ENCODE peak calls at places on chromosomes 7 and 10, in eight cellular contexts. B is GM23338, Q is K562, L is transverse colon, G is stomach, A is H1, Z is prostate gland, E is sigmoid colon. K is an unnamed sample.

GRCh38 chr7:1669954-1670893 is at the start of gene ELFN1:
- DNase-seq in A (peak; percentile 82), E (peak; percentile 40), B (peak; percentile 90), Z (no peak), G (no peak), L (no peak), Q (peak; percentile 57), K (no peak)

GRCh38 chr7:140640727-140641531 is at the start of gene DENND2A:
- DNase-seq in L (peak; percentile 57), Z (peak; percentile 27), G (peak; percentile 53), B (peak; percentile 90), A (peak; percentile 86), Q (no peak), E (peak; percentile 93), K (no peak)

GRCh38 chr10:116787893-116788665 is 45.7 kb upstream of the HSPA12A start:
- DNase-seq in A (peak; percentile 98), L (peak; percentile 72), B (peak; percentile 92), G (peak; percentile 74), Q (peak; percentile 62), E (peak; percentile 88), Z (peak; percentile 53), K (peak; percentile 62)

GRCh38 chr7:6495597-6496262 is 48.0 kb upstream of the DAGLB start:
- DNase-seq in B (no peak), Z (no peak), L (no peak), Q (no peak), E (no peak), G (no peak), A (no peak), K (no peak)

GRCh38 chr7:132083126-132084123 is 492.8 kb downstream of the PLXNA4 start:
- DNase-seq in A (no peak), G (no peak), Q (no peak), E (no peak), B (no peak), L (no peak), Z (no peak), K (no peak)

GRCh38 chr7:130758429-130759056 is 24.5 kb upstream of the KLF14 start:
- DNase-seq in G (no peak), L (no peak), B (peak; percentile 68), A (no peak), Z (no peak), Q (peak; percentile 73), E (no peak), K (no peak)

GRCh38 chr7:42843209-42843800 is 68.6 kb downstream of the C7orf25 start:
- DNase-seq in B (peak; percentile 84), G (peak; percentile 40), Z (peak; percentile 26), L (peak; percentile 20), E (peak; percentile 69), A (no peak), Q (peak; percentile 69), K (no peak)

GRCh38 chr10:105150486-105150885 is 509.4 kb downstream of the SORCS3 start:
- DNase-seq in A (no peak), B (no peak), Z (no peak), Q (no peak), E (no peak), G (no peak), L (no peak), K (no peak)

GRCh38 chr7:130392456-130392860 is 12.2 kb downstream of the CPA1 start:
- DNase-seq in Q (peak; percentile 30), B (no peak), L (no peak), A (no peak), Z (no peak), E (no peak), G (no peak), K (no peak)

GRCh38 chr10:95350212-95350829 is 59.5 kb upstream of the PDLIM1 start:
- DNase-seq in E (no peak), A (no peak), Z (no peak), G (no peak), B (no peak), Q (no peak), L (no peak), K (no peak)

GRCh38 chr10:89666138-89666537 is 21.1 kb upstream of the PANK1 start:
- DNase-seq in G (no peak), L (no peak), B (no peak), Q (no peak), Z (no peak), A (no peak), E (no peak), K (no peak)

GRCh38 chr10:49066944-49067730 is 48.2 kb downstream of the VSTM4 start:
- DNase-seq in L (no peak), A (peak; percentile 8), Q (no peak), Z (no peak), G (no peak), B (no peak), E (no peak), K (no peak)

GRCh38 chr10:95792874-95793285 is 36.9 kb downstream of the ENTPD1 start:
- DNase-seq in A (no peak), E (no peak), L (no peak), Z (no peak), G (no peak), B (peak; percentile 17), Q (no peak), K (no peak)

GRCh38 chr10:27319752-27320561 is 79.4 kb upstream of the ACBD5 start:
- DNase-seq in A (no peak), E (peak; percentile 74), Z (peak; percentile 58), Q (peak; percentile 15), L (peak; percentile 49), G (peak; percentile 68), B (peak; percentile 79), K (peak; percentile 61)

GRCh38 chr10:124735491-124736286 is 8.5 kb downstream of the FAM53B start:
- DNase-seq in E (no peak), B (no peak), L (no peak), G (no peak), Z (no peak), A (peak; percentile 37), Q (no peak), K (no peak)

GRCh38 chr10:98420786-98421185 is 5.8 kb upstream of the PYROXD2 start:
- DNase-seq in L (no peak), B (no peak), Q (no peak), G (no peak), Z (no peak), E (peak; percentile 46), A (no peak), K (no peak)

DNA sequence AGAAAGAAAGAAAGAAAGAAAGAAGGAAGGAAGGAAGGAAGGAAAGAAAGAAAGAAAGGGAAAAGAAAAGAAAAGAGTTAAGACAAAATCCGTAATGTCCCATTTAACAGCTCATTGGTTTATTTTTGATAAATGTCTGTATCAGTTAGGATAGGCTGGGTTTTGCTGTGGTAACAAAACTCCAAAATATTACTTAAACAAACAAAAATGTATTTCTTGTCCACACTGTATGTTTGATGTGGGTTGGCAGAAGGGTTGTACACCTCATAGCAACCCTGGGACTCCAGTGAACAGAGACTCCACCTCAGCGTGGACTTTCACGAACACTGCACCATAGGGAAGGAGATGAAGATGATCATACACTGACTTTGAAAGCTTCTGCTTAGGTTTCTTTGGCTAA is 59.6 kb downstream of the PPP1R3C start:
- DNase-seq in L (no peak), E (no peak), G (no peak), A (no peak), Q (no peak), Z (no peak), B (no peak), K (no peak)
- TF ChIP-seq POLR2AphosphoS5 in L (no peak), E (no peak), G (no peak), A (no peak), Q (no peak), Z (no peak), B (no peak), K (no peak)

DNA sequence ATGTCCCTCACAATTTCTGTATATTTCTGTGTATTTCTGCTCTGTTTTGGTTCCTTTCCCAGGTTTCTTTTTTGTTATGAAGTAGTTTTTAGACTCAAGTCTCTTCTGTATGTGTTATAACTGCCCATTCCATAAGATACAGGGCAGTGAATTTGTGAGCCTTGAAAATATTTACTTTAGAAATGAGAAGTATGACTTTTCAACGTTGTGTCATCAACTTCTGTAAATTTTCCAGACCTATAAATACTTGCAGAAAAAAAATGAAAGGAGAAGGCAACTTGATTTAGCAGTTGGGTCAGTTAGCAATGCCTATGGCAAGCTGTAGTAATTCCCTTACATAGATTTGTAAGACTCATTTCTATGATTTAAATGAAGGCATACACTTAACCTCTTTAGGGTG is 11.5 kb downstream of the EGFR start:
- DNase-seq in E (no peak), A (no peak), Q (no peak), B (no peak), G (no peak), L (no peak), Z (no peak), K (no peak)
- H3K4me1 ChIP-seq in E (peaks cover 63% of the 10 kb centered on the region), A (no peaks in the 10 kb centered on the region), Q (no peaks in the 10 kb centered on the region), B (no peaks in the 10 kb centered on the region), G (peaks cover 6% of the 10 kb centered on the region), L (peaks cover 39% of the 10 kb centered on the region), Z (no peaks in the 10 kb centered on the region), K (peaks cover 5% of the 10 kb centered on the region)

GRCh38 chr7:17913250-17913649 is 27.0 kb downstream of the SNX13 start:
- DNase-seq in Q (no peak), E (no peak), L (no peak), A (no peak), B (no peak), Z (no peak), G (no peak), K (no peak)
- TF ChIP-seq CTCF in Q (no peak), E (no peak), L (no peak), A (no peak), B (no peak), Z (no peak), G (no peak), K (no peak)

GRCh38 chr7:66313913-66314568 is 108.9 kb downstream of the TPST1 start:
- DNase-seq in E (no peak), B (no peak), A (no peak), Z (no peak), L (no peak), G (no peak), Q (no peak), K (no peak)

GRCh38 chr7:66323114-66323513 is 118.0 kb downstream of the TPST1 start:
- DNase-seq in Q (no peak), A (no peak), B (peak; percentile 47), L (no peak), Z (no peak), E (no peak), G (no peak), K (no peak)

GRCh38 chr7:66321283-66321682 is 116.1 kb downstream of the TPST1 start:
- DNase-seq in Z (peak; percentile 16), Q (no peak), B (no peak), A (no peak), G (peak; percentile 38), E (no peak), L (no peak), K (no peak)

GRCh38 chr7:66315192-66315591 is 110.1 kb downstream of the TPST1 start:
- DNase-seq in Q (no peak), B (peak; percentile 39), G (no peak), E (no peak), Z (no peak), A (no peak), L (no peak), K (no peak)

DNA sequence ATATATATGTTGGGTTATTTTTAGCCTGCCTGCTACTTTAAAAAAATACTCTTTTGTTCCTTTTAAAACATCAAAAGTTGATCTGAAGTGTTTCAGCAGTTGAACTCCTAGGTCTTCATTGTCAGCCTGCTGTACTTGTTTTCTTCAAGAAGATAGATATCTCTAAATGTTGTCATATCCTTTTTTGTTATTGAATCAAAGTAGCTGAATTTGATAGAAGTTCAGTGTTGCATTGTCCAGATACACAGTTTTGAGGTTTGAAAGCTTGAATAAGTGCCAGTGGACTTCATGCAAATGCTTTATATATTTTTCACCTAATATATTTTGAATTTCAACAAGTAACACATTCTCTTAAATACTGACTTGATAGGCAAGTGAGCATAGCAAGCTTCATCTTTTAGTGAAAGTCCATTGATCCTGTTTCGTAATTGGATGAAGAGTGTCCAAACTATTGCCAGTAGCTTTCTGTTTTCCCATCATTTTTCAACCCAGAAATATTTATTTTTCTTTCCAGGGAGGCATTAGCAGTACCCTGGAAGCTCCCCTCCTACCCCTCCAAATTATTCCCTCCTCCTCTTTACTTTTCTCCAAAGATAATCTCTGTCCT is 114.3 kb downstream of the TPST1 start:
- DNase-seq in E (no peak), Z (no peak), Q (no peak), L (no peak), G (no peak), B (no peak), A (no peak), K (no peak)
- TF ChIP-seq POLR2AphosphoS5 in E (no peak), Z (no peak), Q (no peak), L (no peak), G (no peak), B (no peak), A (no peak), K (no peak)

K was measured in breast epithelium.